ENCODE peak calls at places on chromosomes 12 and 14, in nine cellular contexts. D is activated B cell treated with CpG ODN at 0.5 μM for 24 hours; U is CD4-positive, alpha-beta T cell; G is OCI-LY7; H is dorsolateral prefrontal cortex; S is tibial nerve; J is AG04449; X is lower leg skin; E is AG04450. P is an unnamed sample.

GRCh38 chr12:115752913-115753726 is 524.4 kb downstream of the MED13L start:
- DNase-seq in D (no peak), U (no peak), G (peak), H (peak), S (peak), J (peak), X (peak), E (peak), P (peak)

GRCh38 chr14:101196795-101197590 is 293.5 kb upstream of the RTL1 start:
- DNase-seq in D (no peak), U (no peak), G (no peak), H (peak), S (peak), J (no peak), X (no peak), E (no peak), P (no peak)

GRCh38 chr12:21369141-21369980 is 3.3 kb upstream of the IAPP start:
- DNase-seq in D (no peak), U (no peak), G (no peak), H (no peak), S (no peak), J (no peak), X (no peak), E (no peak), P (no peak)

GRCh38 chr12:131151558-131152345 is 198.0 kb downstream of the ADGRD1 start:
- DNase-seq in D (no peak), U (no peak), G (no peak), H (no peak), S (peak), J (no peak), X (no peak), E (no peak), P (no peak)

GRCh38 chr14:102484316-102484715 is 25.3 kb downstream of the ANKRD9 start:
- DNase-seq in D (no peak), U (no peak), G (no peak), H (no peak), S (no peak), J (no peak), X (no peak), E (no peak), P (no peak)

GRCh38 chr12:6360080-6360571 is 15.2 kb downstream of the SCNN1A start:
- DNase-seq in D (no peak), U (no peak), G (peak), H (no peak), S (no peak), J (no peak), X (no peak), E (no peak), P (no peak)

GRCh38 chr14:93538411-93538810 is 107.7 kb downstream of the UNC79 start:
- DNase-seq in D (no peak), U (no peak), G (peak), H (no peak), S (no peak), J (no peak), X (no peak), E (no peak), P (no peak)

GRCh38 chr12:115963030-115963480 is 314.4 kb downstream of the MED13L start:
- DNase-seq in D (no peak), U (no peak), G (no peak), H (no peak), S (no peak), J (no peak), X (no peak), E (no peak), P (no peak)

GRCh38 chr12:65867428-65867827 is 43.1 kb downstream of the HMGA2 start:
- DNase-seq in D (no peak), U (no peak), G (no peak), H (no peak), S (no peak), J (peak), X (no peak), E (no peak), P (no peak)

GRCh38 chr14:99055816-99056215 is 216.2 kb downstream of the BCL11B start:
- DNase-seq in D (no peak), U (peak), G (no peak), H (no peak), S (no peak), J (no peak), X (no peak), E (no peak), P (no peak)

GRCh38 chr14:100402631-100403030 is 79.5 kb downstream of the SLC25A47 start:
- DNase-seq in D (no peak), U (no peak), G (no peak), H (no peak), S (no peak), J (no peak), X (no peak), E (no peak), P (no peak)

GRCh38 chr12:95959107-95959506 is 16.0 kb downstream of the AMDHD1 start:
- DNase-seq in D (no peak), U (no peak), G (peak), H (no peak), S (no peak), J (no peak), X (no peak), E (no peak), P (peak)

GRCh38 chr12:6226002-6226700 is 26.0 kb downstream of the CD9 start:
- DNase-seq in D (no peak), U (no peak), G (no peak), H (peak), S (peak), J (no peak), X (peak), E (no peak), P (no peak)

GRCh38 chr14:64298773-64299172 is 4.6 kb upstream of the ESR2 start:
- DNase-seq in D (no peak), U (no peak), G (peak), H (no peak), S (no peak), J (no peak), X (no peak), E (no peak), P (no peak)
- TF ChIP-seq CTCF in D (no peak), U (no peak), G (peak), H (no peak), S (no peak), J (no peak), X (no peak), E (no peak), P (no peak)

GRCh38 chr12:4743046-4743445 is 22.8 kb downstream of the GALNT8 start:
- DNase-seq in D (no peak), U (no peak), G (no peak), H (no peak), S (no peak), J (no peak), X (no peak), E (no peak), P (no peak)
- TF ChIP-seq CTCF in D (no peak), U (no peak), G (peak), H (no peak), S (no peak), J (no peak), X (no peak), E (no peak), P (no peak)

DNA sequence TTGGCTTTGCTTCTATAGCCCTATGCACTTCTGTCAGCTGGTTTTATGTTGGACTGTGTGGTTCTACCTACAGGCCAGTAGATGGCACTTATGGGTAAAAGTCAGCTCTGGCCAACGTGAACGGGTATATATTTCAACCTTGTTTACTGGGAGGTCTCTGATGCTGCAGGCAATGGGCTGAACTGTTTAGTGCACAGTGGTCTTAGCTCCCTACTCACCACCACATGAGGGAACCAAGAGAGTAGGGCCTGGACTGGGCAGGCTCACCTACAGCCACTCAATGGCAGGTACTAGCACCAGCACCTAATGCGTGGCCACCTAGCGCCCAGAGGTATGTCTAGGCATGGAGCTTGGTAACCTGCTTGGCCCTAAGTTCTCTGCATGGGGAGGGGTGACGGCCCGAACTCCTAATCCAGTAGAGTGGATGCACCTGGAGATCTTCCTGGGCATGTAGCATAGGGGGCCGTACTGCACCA is 481.8 kb downstream of the TMEM117 start:
- DNase-seq in D (no peak), U (no peak), G (peak), H (no peak), S (no peak), J (peak), X (no peak), E (peak), P (peak)
- TF ChIP-seq CTCF in D (no peak), U (no peak), G (peak), H (peak), S (no peak), J (peak), X (no peak), E (peak), P (peak)

DNA sequence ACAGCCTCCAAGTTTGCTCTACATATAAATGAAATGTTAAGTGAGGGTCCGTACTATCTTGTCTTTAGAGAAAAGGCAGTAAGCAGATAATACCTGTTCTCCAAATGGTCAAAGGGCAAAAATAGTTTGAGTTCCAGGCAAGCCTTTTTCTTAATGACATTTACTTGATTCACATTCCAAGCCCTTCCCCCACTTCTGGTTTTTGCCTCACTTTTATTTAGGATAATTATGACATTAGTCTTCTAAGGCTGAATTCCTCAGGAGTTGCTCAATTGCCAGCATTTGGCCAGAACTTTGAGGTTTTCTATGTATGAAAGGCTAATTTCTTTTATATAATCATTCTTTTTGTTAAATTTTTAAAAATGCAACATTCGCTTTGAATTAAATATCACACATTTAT is 62.5 kb upstream of the DUSP6 start:
- DNase-seq in D (no peak), U (no peak), G (no peak), H (no peak), S (no peak), J (peak), X (no peak), E (no peak), P (no peak)
- TF ChIP-seq CTCF in D (no peak), U (no peak), G (no peak), H (no peak), S (no peak), J (no peak), X (no peak), E (no peak), P (no peak)

DNA sequence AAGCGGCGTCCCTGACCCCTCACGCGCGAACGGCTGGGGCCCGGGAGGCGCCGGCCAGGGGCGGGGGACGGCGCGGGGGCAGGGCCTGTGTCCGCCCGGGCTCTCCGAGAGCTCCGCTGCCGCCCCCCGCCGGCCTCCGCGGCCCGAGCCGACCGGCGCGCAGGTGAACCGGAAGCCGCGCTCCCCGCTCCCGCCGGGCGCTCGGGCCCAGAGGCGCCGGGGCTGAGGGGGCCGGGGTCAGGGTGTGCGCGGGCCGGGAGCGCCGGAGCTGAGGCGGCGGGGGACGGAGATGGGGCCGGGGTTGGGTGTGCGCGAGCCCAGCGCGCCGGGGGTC is 403 bp downstream of the HIP1R start:
- DNase-seq in D (peak), U (no peak), G (peak), H (no peak), S (no peak), J (no peak), X (no peak), E (no peak), P (peak)
- TF ChIP-seq CTCF in D (no peak), U (no peak), G (no peak), H (no peak), S (no peak), J (no peak), X (no peak), E (no peak), P (peak)

GRCh38 chr12:132413931-132414588 is 75.9 kb upstream of the FBRSL1 start:
- DNase-seq in D (no peak), U (no peak), G (peak), H (no peak), S (no peak), J (no peak), X (no peak), E (no peak), P (peak)
- TF ChIP-seq CTCF in D (no peak), U (no peak), G (peak), H (no peak), S (no peak), J (peak), X (no peak), E (peak), P (peak)

DNA sequence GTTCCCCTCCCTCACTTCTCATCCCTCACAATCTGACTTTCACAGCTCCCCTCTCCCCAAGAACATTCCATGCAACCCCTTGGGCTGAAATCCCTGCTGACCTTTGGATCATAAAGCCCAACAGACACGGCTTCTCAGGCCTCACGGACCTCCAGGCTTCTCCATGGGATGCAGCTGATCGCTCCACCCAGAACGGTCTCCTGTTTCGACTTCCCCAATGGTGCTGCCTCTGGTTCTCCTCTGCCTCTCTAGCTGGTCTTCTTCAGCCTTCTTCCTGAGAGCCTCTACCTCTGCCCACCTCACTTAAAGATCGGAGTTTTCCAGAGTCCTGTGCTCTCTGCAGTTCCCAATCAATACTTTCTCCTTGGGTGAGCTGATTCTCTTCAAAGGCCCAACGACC is 17.8 kb upstream of the PRMT8 start:
- DNase-seq in D (no peak), U (no peak), G (no peak), H (no peak), S (no peak), J (no peak), X (no peak), E (no peak), P (no peak)
- TF ChIP-seq CTCF in D (no peak), U (no peak), G (no peak), H (no peak), S (no peak), J (no peak), X (no peak), E (no peak), P (no peak)